ENCODE peak calls at places on chromosomes 7 and 10, in five cellular contexts. C, O, P, T and G are unnamed samples.

GRCh38 chr10:69123747-69124557 is at the start of gene VPS26A:
- DNase-seq in P (peak), T (peak), C (peak), O (peak), G (peak)

GRCh38 chr10:4947635-4948596 is 15.3 kb upstream of the AKR1C1 start:
- DNase-seq in O (no peak), P (no peak), C (peak), T (peak), G (no peak)

GRCh38 chr7:1694981-1695511 is 25.0 kb downstream of the ELFN1 start:
- DNase-seq in P (no peak), O (peak), C (no peak), T (no peak), G (peak)

GRCh38 chr10:77533887-77534278 is 103.7 kb downstream of the KCNMA1 start:
- DNase-seq in P (no peak), C (no peak), O (no peak), T (no peak), G (no peak)

GRCh38 chr7:130393095-130393494 is 12.8 kb downstream of the CPA1 start:
- DNase-seq in T (peak), O (no peak), C (peak), P (no peak), G (no peak)

GRCh38 chr10:69893271-69893900 is 91.7 kb downstream of the COL13A1 start:
- DNase-seq in O (no peak), C (no peak), P (no peak), T (no peak), G (no peak)

GRCh38 chr7:106947244-106947728 is 82.2 kb downstream of the PIK3CG start:
- DNase-seq in O (peak), C (peak), P (peak), T (peak), G (no peak)

GRCh38 chr10:78419481-78420265 is 386.0 kb downstream of the RPS24 start:
- DNase-seq in P (no peak), T (no peak), C (no peak), O (peak), G (no peak)

GRCh38 chr7:93327006-93327633 is 95.0 kb downstream of the VPS50 start:
- DNase-seq in T (peak), P (no peak), O (no peak), C (peak), G (no peak)

GRCh38 chr7:77753173-77753572 is 45.1 kb downstream of the TMEM60 start:
- DNase-seq in T (no peak), P (no peak), O (no peak), C (no peak), G (no peak)

GRCh38 chr10:3574451-3574850 is 210.6 kb downstream of the KLF6 start:
- DNase-seq in P (no peak), O (no peak), T (no peak), C (no peak), G (no peak)

GRCh38 chr7:12951397-12951801 is 264.0 kb downstream of the ARL4A start:
- DNase-seq in P (no peak), T (peak), O (no peak), C (peak), G (no peak)

GRCh38 chr7:149310113-149310836 is 48.3 kb downstream of the ZNF783 start:
- DNase-seq in O (no peak), P (no peak), T (peak), C (peak), G (no peak)

GRCh38 chr10:29735628-29736324 is 101.0 kb upstream of the SVIL start:
- DNase-seq in O (peak), P (peak), C (peak), T (peak), G (peak)

GRCh38 chr10:24777191-24777590 is 53.5 kb upstream of the ARHGAP21 start:
- DNase-seq in O (no peak), C (no peak), T (no peak), P (no peak), G (no peak)

GRCh38 chr7:151852486-151853396 is 24.2 kb downstream of the PRKAG2 start:
- DNase-seq in O (no peak), T (no peak), P (no peak), C (no peak), G (no peak)

GRCh38 chr7:92403760-92404074 is 43.6 kb upstream of the GATAD1 start:
- DNase-seq in T (no peak), P (no peak), O (no peak), C (no peak), G (no peak)

GRCh38 chr7:48088559-48089414 is at the start of gene UPP1:
- DNase-seq in T (peak), C (peak), O (peak), P (peak), G (peak)

GRCh38 chr7:141158562-141158961 is 84.7 kb downstream of the TMEM178B start:
- DNase-seq in C (peak), T (peak), O (peak), P (no peak), G (no peak)

GRCh38 chr10:13852872-13853271 is 266.1 kb downstream of the PRPF18 start:
- DNase-seq in T (no peak), O (no peak), P (no peak), C (no peak), G (no peak)

GRCh38 chr7:6273917-6274630 is 1.6 kb upstream of the CYTH3 start:
- DNase-seq in O (no peak), P (no peak), C (no peak), T (no peak), G (no peak)

GRCh38 chr7:6273380-6273837 is 985 bp upstream of the CYTH3 start:
- DNase-seq in T (no peak), O (no peak), C (no peak), P (no peak), G (no peak)

GRCh38 chr7:6271091-6271658 is 1.2 kb downstream of the CYTH3 start:
- DNase-seq in T (peak), P (no peak), O (peak), C (peak), G (no peak)

GRCh38 chr7:6271694-6272371 is 591 bp downstream of the CYTH3 start:
- DNase-seq in T (no peak), O (no peak), C (no peak), P (no peak), G (peak)

GRCh38 chr7:6272481-6273323 is at the start of gene CYTH3:
- DNase-seq in O (peak), P (peak), C (peak), T (peak), G (peak)
- H2BK5ac ChIP-seq in O (no peak), P (no peak), C (peak), T (no peak), G (peak)

GRCh38 chr7:19284136-19284535 is 138.9 kb upstream of the FERD3L start:
- DNase-seq in C (no peak), T (no peak), O (no peak), P (no peak), G (no peak)
- H2AFZ ChIP-seq in C (no peak), T (no peak), O (no peak), P (no peak), G (no peak)

GRCh38 chr7:25619963-25620799 is 391.9 kb upstream of the NPVF start:
- DNase-seq in P (no peak), C (no peak), O (no peak), T (peak), G (no peak)

GRCh38 chr7:25621993-25622392 is 393.7 kb upstream of the NPVF start:
- DNase-seq in O (no peak), T (no peak), P (no peak), C (no peak), G (no peak)

GRCh38 chr7:25624837-25625236 is 396.6 kb upstream of the NPVF start:
- DNase-seq in P (no peak), C (no peak), O (no peak), T (peak), G (no peak)

GRCh38 chr7:25624001-25624400 is 395.7 kb upstream of the NPVF start:
- DNase-seq in O (no peak), P (no peak), T (no peak), C (no peak), G (no peak)

GRCh38 chr7:25622716-25623115 is 394.4 kb upstream of the NPVF start:
- DNase-seq in T (no peak), O (no peak), C (no peak), P (no peak), G (no peak)
- H2BK5ac ChIP-seq in T (no peak), O (no peak), C (no peak), P (no peak), G (no peak)

GRCh38 chr7:108293190-108293612 is 163.0 kb downstream of the NRCAM start:
- DNase-seq in P (peak), C (no peak), O (no peak), T (no peak), G (no peak)
- H2AFZ ChIP-seq in P (no peak), C (no peak), O (no peak), T (no peak), G (no peak)

GRCh38 chr7:88599528-88599927 is 160.0 kb upstream of the ZNF804B start:
- DNase-seq in C (no peak), O (no peak), P (peak), T (no peak), G (no peak)

GRCh38 chr7:88597941-88598425 is 161.5 kb upstream of the ZNF804B start:
- DNase-seq in C (no peak), T (no peak), P (no peak), O (no peak), G (no peak)
- H2BK5ac ChIP-seq in C (no peak), T (no peak), P (no peak), O (no peak), G (no peak)